ENCODE peak calls at places on chromosomes 4 and X, in seven cellular contexts. U is tibial nerve, Z is upper lobe of right lung, X is AG09319, R is lower leg skin, J is T-helper 9 cell, W is AG09309. N is an unnamed sample.

GRCh38 chrX:69034451-69034850 is 130.8 kb downstream of the PJA1 start:
- DNase-seq in J (no peak), W (no peak), Z (no peak), U (no peak), R (no peak), X (no peak), N (no peak)

GRCh38 chrX:115268421-115268820 is 21.1 kb upstream of the LUZP4 start:
- DNase-seq in J (no peak), Z (no peak), R (no peak), W (no peak), U (no peak), X (no peak), N (no peak)

GRCh38 chrX:3230496-3230895 is 116.0 kb downstream of the MXRA5 start:
- DNase-seq in U (no peak), J (no peak), Z (no peak), X (no peak), R (no peak), W (no peak), N (no peak)

GRCh38 chr4:105194328-105195231 is 47.9 kb downstream of the TET2 start:
- DNase-seq in W (no peak), X (no peak), U (no peak), J (no peak), Z (no peak), R (no peak), N (no peak)

GRCh38 chr4:20454440-20455037 is 202.8 kb downstream of the SLIT2 start:
- DNase-seq in W (no peak), Z (no peak), U (no peak), X (no peak), J (no peak), R (no peak), N (no peak)

GRCh38 chr4:151715881-151716280 is 44.9 kb downstream of the GATB start:
- DNase-seq in W (no peak), R (no peak), Z (no peak), J (no peak), U (no peak), X (no peak), N (no peak)

GRCh38 chrX:47687249-47687648 is 28.3 kb upstream of the UXT start:
- DNase-seq in Z (no peak), J (no peak), U (no peak), X (no peak), W (no peak), R (no peak), N (no peak)

GRCh38 chrX:80876877-80877276 is 67.2 kb upstream of the BRWD3 start:
- DNase-seq in U (no peak), R (no peak), W (peak), Z (no peak), X (no peak), J (no peak), N (no peak)

GRCh38 chrX:54066841-54067240 is 22.6 kb upstream of the PHF8 start:
- DNase-seq in X (peak), U (no peak), J (no peak), R (no peak), W (no peak), Z (no peak), N (no peak)

GRCh38 chr4:26239796-26240195 is 81.0 kb upstream of the RBPJ start:
- DNase-seq in W (no peak), R (no peak), X (no peak), U (no peak), Z (no peak), J (no peak), N (no peak)

GRCh38 chr4:85772470-85772869 is 297.5 kb downstream of the ARHGAP24 start:
- DNase-seq in Z (no peak), W (no peak), R (no peak), X (no peak), J (no peak), U (no peak), N (no peak)

N was measured in right lobe of liver.